ENCODE peak calls at places on chromosomes 1 and 21, in ten cellular contexts. C is prostate gland, M is cardiac fibroblast, I is left ventricle myocardium inferior, K is spleen, X is AG10803, H is HCT116, B is HFF-Myc, A is hepatocyte, O is fibroblast of lung. V is an unnamed sample.

GRCh38 chr1:9558271-9558945 is 19.1 kb downstream of the SLC25A33 start:
- DNase-seq in C (no peak), M (no peak), I (no peak), K (no peak), X (no peak), H (no peak), B (no peak), A (no peak), O (no peak), V (no peak)

GRCh38 chr1:235289859-235290739 is 37.9 kb downstream of the ARID4B start:
- DNase-seq in C (no peak), M (no peak), I (no peak), K (no peak), X (no peak), H (no peak), B (no peak), A (no peak), O (no peak), V (no peak)

GRCh38 chr1:162720996-162721395 is 69.5 kb upstream of the HSD17B7 start:
- DNase-seq in C (no peak), M (no peak), I (no peak), K (no peak), X (peak; percentile 44), H (no peak), B (no peak), A (no peak), O (peak; percentile 33), V (no peak)

GRCh38 chr1:228083871-228084278 is 1.4 kb downstream of the ARF1 start:
- DNase-seq in C (no peak), M (peak; percentile 34), I (no peak), K (peak; percentile 84), X (peak; percentile 38), H (no peak), B (no peak), A (peak; percentile 40), O (peak; percentile 23), V (no peak)

GRCh38 chr1:243558556-243558955 is 291.5 kb downstream of the AKT3 start:
- DNase-seq in C (no peak), M (no peak), I (no peak), K (no peak), X (no peak), H (no peak), B (no peak), A (no peak), O (no peak), V (no peak)

GRCh38 chr1:66248746-66249145 is 285.2 kb upstream of the SGIP1 start:
- DNase-seq in C (no peak), M (no peak), I (no peak), K (no peak), X (no peak), H (no peak), B (no peak), A (no peak), O (no peak), V (no peak)

GRCh38 chr1:36673207-36673606 is 190.5 kb upstream of the CSF3R start:
- DNase-seq in C (no peak), M (no peak), I (no peak), K (no peak), X (no peak), H (no peak), B (no peak), A (no peak), O (no peak), V (no peak)

GRCh38 chr1:10939654-10940450 is 72.6 kb upstream of the TARDBP start:
- DNase-seq in C (no peak), M (peak; percentile 7), I (no peak), K (no peak), X (peak; percentile 5), H (no peak), B (peak; percentile 32), A (peak; percentile 33), O (no peak), V (no peak)

GRCh38 chr1:86296305-86297205 is 99.6 kb downstream of the ODF2L start:
- DNase-seq in C (no peak), M (no peak), I (no peak), K (no peak), X (no peak), H (no peak), B (no peak), A (no peak), O (no peak), V (no peak)

GRCh38 chr1:30378991-30379581 is 344.3 kb downstream of the MATN1 start:
- DNase-seq in C (no peak), M (peak; percentile 66), I (no peak), K (peak; percentile 70), X (peak; percentile 95), H (no peak), B (peak; percentile 82), A (peak; percentile 67), O (peak; percentile 97), V (peak; percentile 73)

GRCh38 chr1:201157949-201158348 is 3.7 kb upstream of the TMEM9 start:
- DNase-seq in C (no peak), M (no peak), I (no peak), K (peak; percentile 18), X (no peak), H (no peak), B (no peak), A (no peak), O (no peak), V (no peak)

GRCh38 chr1:67213164-67213563 is 46.9 kb downstream of the IL23R start:
- DNase-seq in C (no peak), M (peak; percentile 23), I (no peak), K (no peak), X (peak; percentile 24), H (peak; percentile 22), B (no peak), A (peak; percentile 41), O (peak; percentile 14), V (no peak)

GRCh38 chr1:167052389-167052788 is 37.8 kb downstream of the GPA33 start:
- DNase-seq in C (no peak), M (no peak), I (no peak), K (no peak), X (no peak), H (peak; percentile 35), B (no peak), A (peak; percentile 30), O (no peak), V (no peak)

GRCh38 chr1:17010601-17011438 is 908 bp downstream of the ATP13A2 start:
- DNase-seq in C (no peak), M (peak; percentile 53), I (peak; percentile 77), K (peak; percentile 88), X (peak; percentile 56), H (no peak), B (no peak), A (no peak), O (peak; percentile 33), V (no peak)

GRCh38 chr1:102919659-102920058 is 188.7 kb downstream of the COL11A1 start:
- DNase-seq in C (no peak), M (peak; percentile 31), I (no peak), K (no peak), X (peak; percentile 22), H (no peak), B (no peak), A (no peak), O (peak; percentile 81), V (peak; percentile 28)

GRCh38 chr21:16572032-16572431 is 842.2 kb downstream of the USP25 start:
- DNase-seq in C (no peak), M (no peak), I (no peak), K (no peak), X (peak; percentile 7), H (no peak), B (no peak), A (no peak), O (peak; percentile 84), V (no peak)

GRCh38 chr21:15592271-15592860 is 137.4 kb upstream of the USP25 start:
- DNase-seq in C (peak; percentile 21), M (peak; percentile 69), I (no peak), K (no peak), X (peak; percentile 47), H (peak; percentile 21), B (peak; percentile 6), A (peak; percentile 47), O (peak; percentile 38), V (peak; percentile 10)

GRCh38 chr1:116433283-116434257 is 60.5 kb downstream of the ATP1A1 start:
- DNase-seq in C (peak; percentile 46), M (peak; percentile 34), I (peak; percentile 65), K (no peak), X (peak; percentile 16), H (no peak), B (no peak), A (no peak), O (peak; percentile 78), V (no peak)

DNA sequence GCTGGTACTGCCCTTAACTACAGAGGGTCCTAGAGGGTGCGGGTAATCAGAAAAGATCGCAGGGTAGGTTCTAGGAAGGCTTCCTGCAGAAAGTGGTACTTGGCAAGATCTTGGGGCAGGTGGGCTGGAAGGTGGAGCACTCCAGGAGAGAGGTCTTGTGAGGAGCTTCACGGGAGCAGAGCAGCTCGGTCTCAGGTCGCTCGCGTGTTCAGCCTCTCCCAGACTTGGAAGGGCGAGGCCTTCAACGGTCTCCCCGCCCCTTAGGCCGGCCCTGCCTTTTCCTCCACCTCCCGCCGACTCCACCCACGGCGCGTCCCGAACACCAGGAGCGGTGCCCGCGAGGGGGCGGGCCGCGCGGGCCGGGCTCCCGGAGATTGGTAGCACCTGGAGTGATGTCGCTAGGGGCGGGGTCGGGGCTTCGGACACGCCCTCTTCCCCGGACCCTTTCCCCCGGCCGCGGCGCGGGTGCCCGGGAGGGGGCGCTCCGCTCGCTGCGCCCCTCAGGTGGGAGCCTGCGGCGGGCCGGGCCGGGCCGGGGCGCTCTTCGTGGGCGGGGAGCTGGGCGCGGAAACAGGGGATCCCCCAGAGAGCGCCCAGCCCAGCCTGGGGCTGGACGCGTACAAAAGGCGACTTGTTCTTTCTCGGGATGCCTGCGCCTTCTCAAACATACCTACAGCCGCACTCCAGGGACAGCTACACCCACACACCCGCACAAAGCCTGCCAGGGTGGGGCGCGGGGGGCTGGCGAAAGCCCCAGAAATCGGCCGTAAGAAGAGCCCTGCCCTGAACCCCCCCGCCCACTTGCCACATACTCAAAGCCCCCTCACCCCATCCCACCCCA is 35.5 kb downstream of the AHDC1 start:
- DNase-seq in C (peak; percentile 97), M (peak; percentile 94), I (peak; percentile 95), K (peak; percentile 98), X (peak; percentile 86), H (peak; percentile 89), B (peak; percentile 61), A (peak; percentile 99), O (peak; percentile 91), V (no peak)
- H3K4me3 ChIP-seq in C (peak overlapping the region; percentile 30), M (peak overlapping the region; percentile 28), I (peak overlapping the region; percentile 56), K (peak overlapping the region; percentile 35), X (peak overlapping the region; percentile 34), H (peak overlapping the region; percentile 51), B (peak overlapping the region; percentile 14), A (no peak overlapping the region), O (no peak overlapping the region), V (peak overlapping the region; percentile 26)

GRCh38 chr21:33069243-33069642 is 698 bp upstream of the OLIG1 start:
- DNase-seq in C (no peak), M (no peak), I (no peak), K (no peak), X (no peak), H (no peak), B (no peak), A (no peak), O (no peak), V (no peak)
- H3K4me3 ChIP-seq in C (no peak overlapping the region), M (no peak overlapping the region), I (no peak overlapping the region), K (no peak overlapping the region), X (no peak overlapping the region), H (no peak overlapping the region), B (no peak overlapping the region), A (no peak overlapping the region), O (no peak overlapping the region), V (no peak overlapping the region)

GRCh38 chr1:186829679-186830587 is 1.2 kb downstream of the PLA2G4A start:
- DNase-seq in C (no peak), M (no peak), I (no peak), K (no peak), X (no peak), H (no peak), B (no peak), A (no peak), O (no peak), V (no peak)
- H3K4me3 ChIP-seq in C (peak overlapping the region; percentile 59), M (peak overlapping the region; percentile 74), I (peak overlapping the region; percentile 68), K (peak overlapping the region; percentile 55), X (no peak overlapping the region), H (peak overlapping the region; percentile 69), B (peak overlapping the region; percentile 61), A (peak overlapping the region; percentile 37), O (peak overlapping the region; percentile 97), V (no peak overlapping the region)

GRCh38 chr1:32549601-32550000 is 10.4 kb downstream of the ZBTB8A start:
- DNase-seq in C (no peak), M (no peak), I (no peak), K (no peak), X (no peak), H (no peak), B (no peak), A (no peak), O (no peak), V (no peak)
- H3K4me3 ChIP-seq in C (no peak overlapping the region), M (no peak overlapping the region), I (no peak overlapping the region), K (no peak overlapping the region), X (no peak overlapping the region), H (no peak overlapping the region), B (no peak overlapping the region), A (no peak overlapping the region), O (no peak overlapping the region), V (no peak overlapping the region)

V was measured in AG09309.